ENCODE peak calls at places on chromosomes 3 and 15, in six cellular contexts. Y, L, T, W, X and N are unnamed samples.

GRCh38 chr3:110810356-110810755 is 261.3 kb upstream of the NECTIN3 start:
- DNase-seq in Y (peak; percentile 62), L (no peak), W (no peak), X (peak; percentile 24), T (no peak), N (no peak)

GRCh38 chr3:61114316-61114953 is 136.8 kb downstream of the FHIT start:
- DNase-seq in W (no peak), X (no peak), L (no peak), T (no peak), Y (no peak), N (no peak)

GRCh38 chr15:49490963-49491362 is 67.9 kb downstream of the FGF7 start:
- DNase-seq in T (no peak), X (no peak), W (no peak), L (no peak), Y (peak; percentile 38), N (no peak)

GRCh38 chr15:79440355-79440908 is 8.3 kb downstream of the MINAR1 start:
- DNase-seq in L (peak; percentile 72), W (no peak), T (no peak), Y (no peak), X (no peak), N (no peak)

GRCh38 chr3:131543714-131544113 is 40.9 kb upstream of the MRPL3 start:
- DNase-seq in Y (peak; percentile 84), T (peak; percentile 78), L (no peak), X (peak; percentile 49), W (no peak), N (no peak)

GRCh38 chr15:36883705-36884355 is 216.5 kb downstream of the MEIS2 start:
- DNase-seq in W (peak; percentile 67), L (peak; percentile 95), X (peak; percentile 53), T (peak; percentile 86), Y (peak; percentile 86), N (peak; percentile 86)

GRCh38 chr3:71077070-71077469 is 506.5 kb downstream of the FOXP1 start:
- DNase-seq in X (no peak), W (no peak), T (no peak), L (no peak), Y (no peak), N (no peak)

GRCh38 chr3:73546961-73547360 is 77.8 kb downstream of the PDZRN3 start:
- DNase-seq in Y (peak; percentile 96), X (peak; percentile 89), W (no peak), L (no peak), T (no peak), N (no peak)

GRCh38 chr3:184889312-184889904 is 77.4 kb downstream of the VPS8 start:
- DNase-seq in X (no peak), W (no peak), L (peak; percentile 44), Y (no peak), T (no peak), N (no peak)

GRCh38 chr3:47323431-47324277 is 40.9 kb downstream of the KLHL18 start:
- DNase-seq in X (peak; percentile 82), Y (peak; percentile 35), L (no peak), T (no peak), W (no peak), N (peak; percentile 70)

GRCh38 chr3:186663351-186664118 is 2.3 kb upstream of the HRG start:
- DNase-seq in Y (no peak), W (no peak), X (no peak), L (peak; percentile 67), T (no peak), N (no peak)

GRCh38 chr3:72181231-72181630 is 396.3 kb upstream of the PROK2 start:
- DNase-seq in X (no peak), Y (no peak), L (no peak), W (no peak), T (no peak), N (no peak)

GRCh38 chr15:69398541-69398940 is 15.6 kb upstream of the KIF23 start:
- DNase-seq in L (no peak), W (no peak), Y (peak; percentile 67), T (no peak), X (peak; percentile 39), N (no peak)

GRCh38 chr3:98980915-98981596 is 79.6 kb upstream of the DCBLD2 start:
- DNase-seq in Y (peak; percentile 91), X (peak; percentile 93), T (no peak), L (no peak), W (no peak), N (no peak)

GRCh38 chr15:101267320-101268104 is 9.8 kb downstream of the SELENOS start:
- DNase-seq in L (peak; percentile 84), T (no peak), X (peak; percentile 70), Y (peak; percentile 91), W (no peak), N (no peak)

GRCh38 chr3:10514407-10515069 is 9.2 kb upstream of the ATP2B2 start:
- DNase-seq in Y (no peak), W (no peak), L (no peak), X (no peak), T (no peak), N (no peak)

GRCh38 chr3:8841472-8841871 is 72.1 kb upstream of the OXTR start:
- DNase-seq in X (no peak), W (no peak), Y (no peak), L (no peak), T (no peak), N (no peak)

GRCh38 chr15:74365619-74366445 is 1.6 kb downstream of the CYP11A1 start:
- DNase-seq in L (peak; percentile 87), Y (peak; percentile 41), T (peak; percentile 73), W (peak; percentile 39), X (no peak), N (no peak)

GRCh38 chr3:52454938-52455282 is 494 bp upstream of the NISCH start:
- DNase-seq in Y (no peak), L (no peak), W (no peak), T (no peak), X (no peak), N (no peak)

GRCh38 chr15:68791431-68792283 is 29.0 kb downstream of the ANP32A start:
- DNase-seq in T (no peak), Y (no peak), X (peak; percentile 14), L (peak; percentile 82), W (no peak), N (no peak)

DNA sequence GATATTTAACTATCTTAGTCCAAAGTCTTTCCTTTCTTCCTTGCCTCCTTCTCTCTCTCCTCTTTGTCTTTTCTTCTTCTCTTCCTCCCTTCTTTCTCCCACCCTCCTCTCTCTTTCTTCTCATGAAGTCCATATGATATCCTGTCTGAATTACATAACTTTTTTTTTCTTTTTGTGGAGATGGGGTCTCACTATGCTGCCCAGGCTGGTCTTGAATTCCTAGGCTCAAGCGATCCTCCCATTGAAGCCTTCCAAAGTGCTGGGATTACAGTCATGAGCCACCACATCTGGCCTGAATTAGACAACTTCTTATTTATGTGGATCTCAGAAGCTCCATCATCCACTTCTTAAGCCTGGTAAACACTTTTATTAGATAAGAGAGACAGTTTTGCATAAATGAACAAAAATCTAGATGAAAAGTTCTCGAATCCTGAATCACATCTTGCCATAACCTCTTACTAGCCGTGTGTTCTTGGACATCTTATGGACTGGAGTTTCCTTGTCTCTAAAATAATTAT is 206.5 kb downstream of the LPP start:
- DNase-seq in X (no peak), T (no peak), L (no peak), Y (no peak), W (no peak), N (no peak)
- H3K4me1 ChIP-seq in X (no peaks in the 10 kb centered on the region), T (peaks cover 3% of the 10 kb centered on the region), L (no peaks in the 10 kb centered on the region), Y (peaks cover 7% of the 10 kb centered on the region), W (peaks cover 50% of the 10 kb centered on the region), N (no peaks in the 10 kb centered on the region)

DNA sequence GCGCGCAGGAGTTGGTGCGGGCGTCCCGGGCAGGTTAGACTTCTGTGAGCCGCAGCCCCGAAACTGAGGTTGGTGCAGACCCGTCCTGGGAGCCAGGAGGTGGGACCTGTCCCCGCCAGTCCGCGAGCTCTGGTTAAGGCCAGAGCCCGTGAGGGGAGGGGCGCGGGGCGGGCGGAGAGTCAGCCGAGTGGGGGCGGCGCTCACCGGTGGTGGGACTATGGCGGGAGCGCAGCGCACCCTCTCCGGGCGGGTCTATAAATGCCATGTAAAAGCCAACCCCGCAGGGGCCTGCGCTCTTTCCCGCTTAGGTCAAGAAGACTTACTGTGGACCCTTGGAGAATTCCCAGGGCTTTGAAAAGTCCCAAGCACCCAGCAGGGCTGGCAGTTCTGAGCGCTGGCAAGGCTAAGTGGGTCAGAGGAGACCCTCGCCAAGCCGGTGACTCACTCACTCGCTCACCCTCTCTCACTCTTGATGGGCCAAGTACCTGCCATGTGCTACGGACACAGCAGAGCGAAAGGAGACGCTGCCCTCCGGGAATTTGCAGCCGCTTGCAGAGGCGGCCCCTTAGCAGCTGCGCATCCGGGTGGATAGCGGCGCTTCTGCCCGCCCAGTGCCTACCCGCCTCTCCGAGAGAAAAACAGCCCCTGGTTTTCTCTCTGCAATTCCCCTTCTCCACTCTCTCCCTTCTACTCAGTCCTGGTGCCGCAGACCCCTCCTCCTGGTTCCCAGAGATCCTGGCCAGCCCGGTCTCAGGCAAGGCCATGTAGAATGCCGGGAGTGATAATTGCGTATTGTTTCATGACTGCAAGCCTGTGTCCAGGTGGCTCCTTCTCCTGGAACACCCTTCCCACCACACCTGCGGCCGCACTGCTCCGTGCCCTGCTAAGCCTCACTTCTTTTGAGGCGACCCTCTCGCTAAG is at the start of gene ALDH1L1:
- DNase-seq in T (peak; percentile 92), L (peak; percentile 92), X (peak; percentile 32), Y (peak; percentile 6), W (peak; percentile 68), N (no peak)
- H3K27me3 ChIP-seq in T (no peaks in the 10 kb centered on the region), L (peaks cover 69% of the 10 kb centered on the region), X (no peaks in the 10 kb centered on the region), Y (peaks cover 47% of the 10 kb centered on the region), W (no peaks in the 10 kb centered on the region), N (no peaks in the 10 kb centered on the region)

GRCh38 chr3:172044833-172045585 is 5.6 kb downstream of the FNDC3B start:
- DNase-seq in T (no peak), L (no peak), X (no peak), Y (no peak), W (no peak), N (no peak)

GRCh38 chr3:172048599-172048998 is 9.2 kb downstream of the FNDC3B start:
- DNase-seq in Y (no peak), X (no peak), W (no peak), L (no peak), T (no peak), N (no peak)

GRCh38 chr3:172051310-172051956 is 12.1 kb downstream of the FNDC3B start:
- DNase-seq in X (no peak), Y (no peak), L (no peak), T (no peak), W (no peak), N (no peak)

GRCh38 chr3:172046268-172046915 is 7.0 kb downstream of the FNDC3B start:
- DNase-seq in W (no peak), Y (peak; percentile 50), T (no peak), X (peak; percentile 69), L (no peak), N (no peak)

GRCh38 chr3:172047567-172048115 is 8.3 kb downstream of the FNDC3B start:
- DNase-seq in L (no peak), T (no peak), X (no peak), W (no peak), Y (no peak), N (no peak)
- H3K36me3 ChIP-seq in L (peaks cover 71% of the 10 kb centered on the region), T (no peaks in the 10 kb centered on the region), X (peaks cover 8% of the 10 kb centered on the region), W (peaks cover 28% of the 10 kb centered on the region), Y (peaks cover 24% of the 10 kb centered on the region), N (no peaks in the 10 kb centered on the region)

GRCh38 chr3:31890742-31891469 is 90.2 kb downstream of the OSBPL10 start:
- DNase-seq in W (no peak), Y (no peak), L (no peak), X (peak; percentile 63), T (no peak), N (no peak)

GRCh38 chr3:31892500-31892899 is 88.6 kb downstream of the OSBPL10 start:
- DNase-seq in Y (no peak), W (no peak), X (no peak), L (peak; percentile 58), T (no peak), N (no peak)

GRCh38 chr3:31893174-31893573 is 87.9 kb downstream of the OSBPL10 start:
- DNase-seq in W (no peak), L (no peak), X (no peak), T (no peak), Y (peak; percentile 12), N (no peak)

GRCh38 chr3:31890007-31890406 is 91.1 kb downstream of the OSBPL10 start:
- DNase-seq in T (no peak), X (no peak), L (no peak), Y (no peak), W (no peak), N (no peak)

GRCh38 chr3:31891876-31892455 is 89.1 kb downstream of the OSBPL10 start:
- DNase-seq in T (no peak), L (no peak), W (no peak), X (no peak), Y (no peak), N (peak; percentile 80)
- H3K4me1 ChIP-seq in T (no peaks in the 10 kb centered on the region), L (no peaks in the 10 kb centered on the region), W (no peaks in the 10 kb centered on the region), X (peaks cover 55% of the 10 kb centered on the region), Y (peaks cover 5% of the 10 kb centered on the region), N (peaks cover 47% of the 10 kb centered on the region)